ENCODE peak calls at places on chromosomes 4 and X, in seven cellular contexts. D is left ventricle myocardium inferior; Y is right lobe of liver; F is CD4-positive, alpha-beta memory T cell; G is cardiac muscle cell; Q is sigmoid colon; V is CD8-positive, alpha-beta memory T cell. N is an unnamed sample.

GRCh38 chr4:175109933-175110332 is 191.8 kb downstream of the ADAM29 start:
- DNase-seq in Y (no peak), G (no peak), V (no peak), Q (peak), D (no peak), F (no peak), N (no peak)

GRCh38 chr4:42995343-42995944 is 102.9 kb downstream of the GRXCR1 start:
- DNase-seq in D (no peak), G (peak), V (no peak), Y (no peak), F (no peak), Q (no peak), N (peak)

GRCh38 chr4:116870667-116871066 is 214.7 kb downstream of the TRAM1L1 start:
- DNase-seq in G (no peak), V (no peak), F (no peak), Q (no peak), D (no peak), Y (no peak), N (no peak)

GRCh38 chr4:178712486-178712885 is 1270.2 kb upstream of the AGA start:
- DNase-seq in G (no peak), D (no peak), V (no peak), Q (no peak), Y (no peak), F (no peak), N (no peak)

GRCh38 chr4:118942465-118942864 is 53.8 kb downstream of the SYNPO2 start:
- DNase-seq in Q (no peak), D (no peak), V (no peak), Y (no peak), F (no peak), G (no peak), N (no peak)

GRCh38 chr4:25900901-25901500 is 13.0 kb upstream of the SMIM20 start:
- DNase-seq in G (no peak), F (no peak), Y (no peak), V (no peak), Q (no peak), D (peak), N (no peak)

GRCh38 chr4:169305173-169305572 is 34.4 kb upstream of the SH3RF1 start:
- DNase-seq in G (no peak), Y (no peak), F (no peak), Q (no peak), D (no peak), V (no peak), N (no peak)

GRCh38 chr4:57154191-57154590 is 44.0 kb upstream of the IGFBP7 start:
- DNase-seq in G (no peak), D (no peak), Q (no peak), V (no peak), F (no peak), Y (no peak), N (no peak)

GRCh38 chrX:3577551-3577950 is 135.9 kb downstream of the PRKX start:
- DNase-seq in Y (no peak), D (no peak), V (no peak), Q (no peak), F (no peak), G (no peak), N (no peak)

GRCh38 chrX:44291468-44292116 is 51.9 kb downstream of the EFHC2 start:
- DNase-seq in Y (no peak), G (no peak), D (no peak), F (no peak), Q (no peak), V (no peak), N (no peak)

GRCh38 chr4:5592272-5592671 is 116.1 kb downstream of the EVC2 start:
- DNase-seq in V (no peak), G (no peak), D (no peak), Q (no peak), F (no peak), Y (no peak), N (no peak)

GRCh38 chr4:2322227-2322626 is 60.3 kb upstream of the MXD4 start:
- DNase-seq in D (no peak), F (no peak), Y (no peak), G (no peak), Q (no peak), V (no peak), N (no peak)

GRCh38 chrX:47420264-47420663 is 49.9 kb downstream of the ZNF157 start:
- DNase-seq in D (no peak), F (no peak), Q (no peak), V (no peak), G (no peak), Y (no peak), N (no peak)

GRCh38 chrX:103823591-103823990 is 8.5 kb downstream of the RAB9B start:
- DNase-seq in V (no peak), Y (no peak), G (no peak), F (no peak), Q (no peak), D (no peak), N (no peak)

GRCh38 chrX:115690554-115691216 is 129.7 kb downstream of the PLS3 start:
- DNase-seq in Y (peak), F (no peak), V (no peak), Q (peak), D (no peak), G (peak), N (peak)

GRCh38 chrX:149491812-149492211 is 13.3 kb downstream of the IDS start:
- DNase-seq in Q (no peak), V (no peak), Y (peak), F (no peak), G (no peak), D (no peak), N (no peak)

GRCh38 chr4:107292979-107293378 is 256.9 kb upstream of the DKK2 start:
- DNase-seq in Y (no peak), Q (no peak), F (no peak), G (no peak), V (no peak), D (no peak), N (no peak)

GRCh38 chrX:70552174-70552704 is 107.6 kb downstream of the DLG3 start:
- DNase-seq in D (no peak), Y (no peak), F (no peak), G (no peak), V (no peak), Q (no peak), N (no peak)

GRCh38 chr4:94523617-94524016 is 71.9 kb downstream of the PDLIM5 start:
- DNase-seq in G (no peak), Y (no peak), F (no peak), Q (no peak), V (no peak), D (no peak), N (no peak)

GRCh38 chr4:41038304-41038703 is 176.0 kb downstream of the APBB2 start:
- DNase-seq in F (no peak), Q (no peak), Y (no peak), G (no peak), V (no peak), D (no peak), N (no peak)

GRCh38 chrX:111519215-111519614 is 7.8 kb downstream of the SERTM2 start:
- DNase-seq in Y (no peak), G (peak), D (no peak), Q (no peak), V (no peak), F (no peak), N (peak)

GRCh38 chrX:46554942-46555341 is 9.7 kb upstream of the ZNF674 start:
- DNase-seq in G (no peak), D (no peak), V (no peak), F (no peak), Y (no peak), Q (no peak), N (no peak)

GRCh38 chr4:74230902-74231499 is 73.1 kb downstream of the MTHFD2L start:
- DNase-seq in Y (no peak), F (no peak), V (no peak), Q (no peak), G (no peak), D (no peak), N (peak)

GRCh38 chrX:47179221-47179927 is 14.3 kb upstream of the UBA1 start:
- DNase-seq in D (peak), Q (peak), G (no peak), Y (no peak), V (no peak), F (no peak), N (no peak)

GRCh38 chrX:68684291-68684918 is 36.9 kb downstream of the STARD8 start:
- DNase-seq in G (no peak), F (no peak), V (no peak), D (peak), Q (peak), Y (peak), N (no peak)

GRCh38 chrX:107503996-107504395 is 54.5 kb downstream of the FRMPD3 start:
- DNase-seq in V (no peak), F (no peak), G (no peak), Y (no peak), D (no peak), Q (no peak), N (no peak)

GRCh38 chr4:147942729-147943128 is 210.8 kb downstream of the ARHGAP10 start:
- DNase-seq in Y (no peak), G (no peak), Q (no peak), V (no peak), D (no peak), F (no peak), N (no peak)

GRCh38 chrX:331145-331771 is 12.7 kb upstream of the GTPBP6 start:
- DNase-seq in G (peak), Q (peak), D (peak), Y (no peak), F (no peak), V (no peak), N (peak)

DNA sequence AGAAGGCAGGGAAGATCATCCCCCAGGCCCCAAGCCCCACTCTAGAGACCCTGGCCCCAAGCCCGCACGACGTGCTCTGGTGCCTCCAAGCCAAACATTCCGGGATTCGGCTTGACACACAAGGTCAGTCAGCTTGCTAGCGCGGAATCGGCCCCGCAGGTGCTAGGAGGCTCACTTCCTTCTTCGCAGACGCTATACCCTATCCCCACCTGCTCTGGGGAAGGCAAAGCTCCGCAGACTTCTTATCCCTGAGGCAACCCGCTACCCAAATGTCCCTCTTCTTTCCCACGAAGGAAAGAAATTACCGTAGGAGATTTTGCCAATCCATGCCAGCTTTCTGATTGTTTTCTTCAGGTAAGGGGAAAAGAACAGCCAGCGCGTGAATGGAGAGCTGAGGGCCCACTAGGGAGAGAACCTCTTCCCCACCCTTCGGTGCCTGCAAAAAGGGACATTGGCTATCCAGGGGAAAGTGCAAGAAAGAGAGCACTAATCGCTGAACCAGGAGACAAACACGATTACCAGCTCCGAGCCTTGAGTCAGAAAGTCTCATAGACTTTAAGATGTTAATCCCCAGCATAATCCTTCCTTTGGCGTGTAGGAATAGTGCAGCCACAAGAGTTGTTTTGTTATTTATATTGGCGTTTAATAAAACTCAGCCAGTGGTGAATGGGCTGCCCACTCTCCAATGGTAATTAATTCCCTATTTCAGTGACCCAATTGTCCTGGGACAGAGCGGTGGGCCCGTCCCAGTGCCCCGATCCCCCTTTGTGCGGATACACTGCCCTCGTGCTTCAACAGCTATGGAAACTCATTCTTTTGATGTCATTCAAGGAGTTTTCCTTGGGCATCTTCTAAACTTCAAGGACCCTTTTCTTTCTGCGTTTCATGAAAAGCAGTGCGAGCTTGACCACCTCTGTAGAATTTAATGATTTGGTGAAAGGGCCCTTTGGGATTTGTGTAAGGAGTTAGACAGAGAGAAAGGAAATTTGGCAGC is 5.4 kb upstream of the NEUROG2 start:
- DNase-seq in Q (no peak), G (no peak), V (no peak), Y (no peak), D (no peak), F (no peak), N (no peak)
- H3K4me3 ChIP-seq in Q (no peak), G (no peak), V (no peak), Y (no peak), D (no peak), F (no peak), N (no peak)

GRCh38 chrX:150903110-150903508 is 4.6 kb upstream of the CD99L2 start:
- DNase-seq in V (no peak), D (no peak), Q (no peak), Y (no peak), G (no peak), F (no peak), N (no peak)
- H3K4me3 ChIP-seq in V (no peak), D (no peak), Q (no peak), Y (no peak), G (no peak), F (no peak), N (no peak)

GRCh38 chrX:40576291-40576690 is 4.5 kb upstream of the ATP6AP2 start:
- DNase-seq in F (no peak), G (no peak), Y (no peak), D (no peak), Q (no peak), V (no peak), N (no peak)
- H3K4me3 ChIP-seq in F (no peak), G (no peak), Y (no peak), D (no peak), Q (no peak), V (no peak), N (no peak)

DNA sequence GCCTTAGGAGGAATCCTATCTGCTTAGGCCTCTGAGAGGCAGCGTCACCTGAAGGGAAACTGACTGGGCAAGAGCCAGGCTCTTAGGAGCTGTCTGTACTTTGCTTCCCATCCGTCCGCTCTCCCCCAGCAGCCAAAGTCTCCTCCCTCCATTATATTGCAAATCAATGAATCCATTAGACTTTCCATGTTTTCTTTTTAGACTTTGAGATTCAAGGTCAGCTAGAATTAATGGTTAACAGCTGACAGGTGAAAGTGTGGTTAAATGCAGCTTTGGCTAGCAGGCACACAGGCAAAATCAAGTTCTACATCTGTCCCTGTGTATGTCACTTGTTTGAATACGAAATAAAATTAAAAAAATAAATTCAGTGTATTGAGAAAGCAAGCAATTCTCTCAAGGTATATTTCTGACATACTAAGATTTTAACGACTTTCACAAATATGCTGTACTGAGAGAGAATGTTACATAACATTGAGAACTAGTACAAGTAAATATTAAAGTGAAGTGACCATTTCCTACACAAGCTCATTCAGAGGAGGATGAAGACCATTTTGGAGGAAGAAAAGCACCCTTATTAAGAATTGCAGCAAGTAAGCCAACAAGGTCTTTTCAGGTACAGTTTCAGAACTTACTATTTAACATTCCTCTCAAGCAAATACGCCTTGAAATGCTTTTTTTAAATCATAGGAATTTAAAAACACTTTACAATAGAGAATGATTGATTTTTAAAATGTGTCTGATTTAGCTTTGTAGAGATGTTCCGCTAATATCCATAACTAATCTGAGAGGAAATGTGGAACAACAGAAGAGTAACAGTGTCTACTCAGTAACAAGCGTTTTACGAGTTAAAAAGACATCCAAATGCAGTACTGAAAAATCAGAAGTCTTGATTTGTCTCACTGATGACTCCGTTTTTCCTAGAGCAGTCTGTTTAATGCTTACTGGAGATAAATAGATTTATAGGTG is at the start of gene F11:
- DNase-seq in Q (no peak), Y (peak), G (no peak), F (no peak), V (no peak), D (no peak), N (no peak)
- H3K4me3 ChIP-seq in Q (no peak), Y (peak), G (peak), F (no peak), V (no peak), D (no peak), N (no peak)

DNA sequence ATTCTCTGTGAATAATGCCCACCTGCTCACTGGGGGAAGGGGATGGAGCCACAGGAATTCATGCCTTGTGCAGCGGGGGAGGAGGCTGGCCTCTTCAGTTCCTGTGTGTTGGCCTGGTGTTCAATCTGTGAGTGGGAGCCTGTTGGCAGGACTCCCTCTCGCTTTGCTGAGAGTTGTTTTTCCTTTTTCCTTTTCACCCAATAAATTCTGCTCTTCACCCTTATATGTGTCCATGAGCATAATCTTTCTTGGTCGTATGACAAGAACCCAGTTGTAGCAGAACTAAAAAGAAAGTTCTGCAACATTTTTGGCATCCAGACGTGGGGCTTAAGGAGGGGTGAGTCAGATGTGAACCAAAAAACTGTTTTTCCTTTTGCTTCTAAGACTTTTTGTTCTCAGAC is 235.2 kb upstream of the HDX start:
- DNase-seq in Y (no peak), G (no peak), F (no peak), D (peak), Q (no peak), V (no peak), N (no peak)
- H3K4me3 ChIP-seq in Y (no peak), G (no peak), F (no peak), D (no peak), Q (no peak), V (no peak), N (no peak)

DNA sequence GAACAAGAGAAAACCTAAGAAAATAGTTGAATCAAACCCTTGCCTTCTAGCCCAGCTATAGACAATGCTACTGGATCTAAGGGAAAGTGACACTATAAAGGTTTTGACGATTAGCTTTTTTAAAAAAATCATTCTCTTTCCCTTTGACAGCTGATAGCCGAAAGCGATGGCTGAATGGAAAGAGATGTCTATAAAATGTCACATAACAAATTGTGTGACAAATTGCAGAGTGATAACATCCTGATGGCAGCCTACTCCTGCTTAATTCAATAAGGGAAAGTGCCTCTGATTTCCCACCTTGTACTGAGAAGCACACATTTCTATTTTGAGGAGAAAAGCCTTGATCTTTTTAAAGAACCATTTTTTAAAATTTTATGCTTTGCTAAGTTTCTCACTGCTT is 114.5 kb downstream of the SORBS2 start:
- DNase-seq in V (no peak), F (no peak), Y (no peak), G (no peak), Q (no peak), D (no peak), N (no peak)
- H3K4me3 ChIP-seq in V (no peak), F (no peak), Y (no peak), G (no peak), Q (no peak), D (no peak), N (no peak)